ENCODE peak calls at places on chromosomes 2 and 18, in five cellular contexts. U is Caki2, B is NCI-H2081, Z is midbrain, K is HCEC 1CT. Q is an unnamed sample.

GRCh38 chr2:29691386-29691950 is 229.9 kb downstream of the ALK start:
- DNase-seq in U (peak; percentile 3), B (no peak), Z (no peak), K (no peak), Q (no peak)

GRCh38 chr18:48799724-48800315 is 150.9 kb downstream of the SMAD7 start:
- DNase-seq in U (no peak), B (no peak), Z (no peak), K (no peak), Q (peak; percentile 19)

GRCh38 chr2:11129598-11130449 is 25.4 kb upstream of the SLC66A3 start:
- DNase-seq in U (peak; percentile 67), B (no peak), Z (no peak), K (no peak), Q (peak; percentile 75)

GRCh38 chr2:145764631-145765030 is 1244.7 kb upstream of the ZEB2 start:
- DNase-seq in U (no peak), B (peak; percentile 33), Z (no peak), K (no peak), Q (no peak)

GRCh38 chr18:48975221-48975816 is 24.6 kb upstream of the SMAD7 start:
- DNase-seq in U (no peak), B (no peak), Z (no peak), K (no peak), Q (no peak)

GRCh38 chr2:10325278-10326145 is 22.8 kb downstream of the HPCAL1 start:
- DNase-seq in U (no peak), B (peak; percentile 92), Z (no peak), K (no peak), Q (peak; percentile 53)

GRCh38 chr2:96876036-96876810 is 6.3 kb upstream of the SEMA4C start:
- DNase-seq in U (no peak), B (no peak), Z (no peak), K (peak; percentile 53), Q (no peak)

GRCh38 chr2:85175369-85176299 is 42.4 kb downstream of the TCF7L1 start:
- DNase-seq in U (no peak), B (no peak), Z (no peak), K (no peak), Q (no peak)

GRCh38 chr2:157746234-157746950 is 117.7 kb upstream of the ACVR1C start:
- DNase-seq in U (no peak), B (no peak), Z (no peak), K (peak; percentile 22), Q (no peak)

GRCh38 chr2:70978388-70979357 is at the start of gene ANKRD53:
- DNase-seq in U (no peak), B (no peak), Z (no peak), K (peak; percentile 6), Q (peak; percentile 88)

GRCh38 chr2:167844714-167845530 is 402.5 kb downstream of the STK39 start:
- DNase-seq in U (peak; percentile 35), B (peak; percentile 42), Z (no peak), K (no peak), Q (no peak)

GRCh38 chr18:63241739-63242138 is 77.8 kb downstream of the BCL2 start:
- DNase-seq in U (no peak), B (no peak), Z (no peak), K (no peak), Q (no peak)

GRCh38 chr2:62197609-62198236 is 1.8 kb downstream of the B3GNT2 start:
- DNase-seq in U (peak; percentile 14), B (peak; percentile 27), Z (no peak), K (no peak), Q (peak; percentile 70)

GRCh38 chr2:205656426-205656795 is 25.9 kb upstream of the NRP2 start:
- DNase-seq in U (no peak), B (no peak), Z (no peak), K (no peak), Q (no peak)

GRCh38 chr2:47906261-47907096 is at the start of gene FBXO11:
- DNase-seq in U (peak; percentile 97), B (peak; percentile 99), Z (peak; percentile 97), K (peak; percentile 98), Q (peak; percentile 98)

GRCh38 chr2:216858312-216858711 is 1.6 kb downstream of the TNP1 start:
- DNase-seq in U (no peak), B (no peak), Z (no peak), K (no peak), Q (no peak)

GRCh38 chr18:34773961-34774754 is 64.1 kb downstream of the DTNA start:
- DNase-seq in U (peak; percentile 18), B (peak; percentile 53), Z (peak; percentile 46), K (peak; percentile 39), Q (no peak)

GRCh38 chr2:59025157-59025757 is 784.1 kb upstream of the FANCL start:
- DNase-seq in U (peak; percentile 16), B (peak; percentile 58), Z (peak; percentile 41), K (no peak), Q (peak; percentile 37)

GRCh38 chr18:32372047-32372380 is 98.7 kb downstream of the GAREM1 start:
- DNase-seq in U (no peak), B (no peak), Z (no peak), K (no peak), Q (no peak)

GRCh38 chr18:69951182-69951581 is 3.5 kb upstream of the CD226 start:
- DNase-seq in U (no peak), B (no peak), Z (no peak), K (peak; percentile 2), Q (no peak)

GRCh38 chr2:169676357-169676756 is 17.8 kb downstream of the CFAP210 start:
- DNase-seq in U (no peak), B (no peak), Z (no peak), K (no peak), Q (no peak)

GRCh38 chr2:67322361-67323001 is 74.7 kb upstream of the ETAA1 start:
- DNase-seq in U (peak; percentile 84), B (peak; percentile 68), Z (peak; percentile 29), K (peak; percentile 76), Q (peak; percentile 33)

GRCh38 chr18:52312321-52312720 is 27.7 kb upstream of the DCC start:
- DNase-seq in U (peak; percentile 68), B (peak; percentile 86), Z (no peak), K (no peak), Q (no peak)

GRCh38 chr2:239179851-239180371 is 220.9 kb downstream of the HDAC4 start:
- DNase-seq in U (no peak), B (no peak), Z (no peak), K (no peak), Q (no peak)

GRCh38 chr2:140643761-140644187 is 1487.0 kb downstream of the LRP1B start:
- DNase-seq in U (peak; percentile 23), B (no peak), Z (no peak), K (peak; percentile 70), Q (no peak)

GRCh38 chr2:74527741-74528140 is 1.7 kb upstream of the DQX1 start:
- DNase-seq in U (no peak), B (no peak), Z (no peak), K (no peak), Q (no peak)

GRCh38 chr18:13266208-13267100 is 47.9 kb downstream of the LDLRAD4 start:
- DNase-seq in U (no peak), B (no peak), Z (no peak), K (no peak), Q (no peak)

GRCh38 chr2:191441761-191442160 is 196.6 kb downstream of the MYO1B start:
- DNase-seq in U (no peak), B (no peak), Z (no peak), K (no peak), Q (no peak)

GRCh38 chr2:213237251-213237650 is 47.0 kb upstream of the SPAG16 start:
- DNase-seq in U (no peak), B (no peak), Z (no peak), K (peak; percentile 10), Q (no peak)

GRCh38 chr2:185618630-185619029 is 120.0 kb upstream of the FSIP2 start:
- DNase-seq in U (peak; percentile 70), B (peak; percentile 6), Z (no peak), K (peak; percentile 52), Q (no peak)

GRCh38 chr2:236341721-236342120 is 77.5 kb upstream of the ASB18 start:
- DNase-seq in U (no peak), B (no peak), Z (peak; percentile 48), K (no peak), Q (no peak)

GRCh38 chr2:56099967-56100366 is 83.8 kb upstream of the CCDC85A start:
- DNase-seq in U (no peak), B (no peak), Z (no peak), K (no peak), Q (no peak)

GRCh38 chr2:25528173-25528572 is 145.2 kb downstream of the DTNB start:
- DNase-seq in U (no peak), B (no peak), Z (no peak), K (peak; percentile 55), Q (no peak)

GRCh38 chr2:45836740-45837139 is 185.3 kb downstream of the PRKCE start:
- DNase-seq in U (no peak), B (no peak), Z (no peak), K (no peak), Q (no peak)

GRCh38 chr2:144403940-144404339 is 116.0 kb downstream of the ZEB2 start:
- DNase-seq in U (no peak), B (no peak), Z (no peak), K (no peak), Q (peak; percentile 37)

GRCh38 chr2:123179526-123179925 is 845.6 kb upstream of the CNTNAP5 start:
- DNase-seq in U (no peak), B (no peak), Z (no peak), K (no peak), Q (no peak)

GRCh38 chr2:74739129-74739528 is 85.1 kb downstream of the SEMA4F start:
- DNase-seq in U (no peak), B (no peak), Z (no peak), K (no peak), Q (no peak)